ENCODE peak calls at places on chromosomes 2 and 18, in eight cellular contexts. One of them, this sample, is unnamed.
A peak's percentile ranks its signal among the peaks of the same experiment; 100 is the strongest.

GRCh38 chr2:237766334-237766733 is 32.2 kb upstream of the RBM44 start:
- DNase-seq in CD4-positive, CD25-positive, alpha-beta regulatory T cell: no peak
- DNase-seq in fibroblast of lung: no peak
- DNase-seq in body of pancreas: no peak
- DNase-seq in BJ: no peak
- DNase-seq in CD8-positive, alpha-beta T cell: no peak
- DNase-seq in A673: no peak
- DNase-seq in HL-60: no peak
- DNase-seq in this sample: no peak

GRCh38 chr18:40413160-40413559 is 1541.9 kb upstream of the PIK3C3 start:
- DNase-seq in HL-60: no peak
- DNase-seq in body of pancreas: no peak
- DNase-seq in CD8-positive, alpha-beta T cell: no peak
- DNase-seq in BJ: no peak
- DNase-seq in fibroblast of lung: peak; percentile 72
- DNase-seq in A673: peak; percentile 23
- DNase-seq in CD4-positive, CD25-positive, alpha-beta regulatory T cell: no peak
- DNase-seq in this sample: no peak

GRCh38 chr2:24833821-24834732 is 40.9 kb downstream of the CENPO start:
- DNase-seq in HL-60: no peak
- DNase-seq in body of pancreas: no peak
- DNase-seq in CD8-positive, alpha-beta T cell: no peak
- DNase-seq in CD4-positive, CD25-positive, alpha-beta regulatory T cell: no peak
- DNase-seq in A673: no peak
- DNase-seq in fibroblast of lung: no peak
- DNase-seq in BJ: no peak
- DNase-seq in this sample: no peak

GRCh38 chr2:30224147-30224546 is 7.2 kb upstream of the LBH start:
- DNase-seq in CD8-positive, alpha-beta T cell: no peak
- DNase-seq in BJ: no peak
- DNase-seq in body of pancreas: no peak
- DNase-seq in CD4-positive, CD25-positive, alpha-beta regulatory T cell: no peak
- DNase-seq in fibroblast of lung: no peak
- DNase-seq in A673: no peak
- DNase-seq in HL-60: no peak
- DNase-seq in this sample: no peak

GRCh38 chr2:188199716-188200128 is 92.0 kb upstream of the GULP1 start:
- DNase-seq in A673: no peak
- DNase-seq in CD8-positive, alpha-beta T cell: no peak
- DNase-seq in BJ: peak; percentile 82
- DNase-seq in CD4-positive, CD25-positive, alpha-beta regulatory T cell: no peak
- DNase-seq in body of pancreas: no peak
- DNase-seq in fibroblast of lung: peak; percentile 62
- DNase-seq in HL-60: no peak
- DNase-seq in this sample: no peak

GRCh38 chr2:176516051-176516601 is 246.9 kb downstream of the MTX2 start:
- DNase-seq in body of pancreas: no peak
- DNase-seq in BJ: no peak
- DNase-seq in fibroblast of lung: no peak
- DNase-seq in HL-60: no peak
- DNase-seq in A673: no peak
- DNase-seq in CD8-positive, alpha-beta T cell: no peak
- DNase-seq in CD4-positive, CD25-positive, alpha-beta regulatory T cell: no peak
- DNase-seq in this sample: no peak

GRCh38 chr18:64747803-64748202 is 598.9 kb upstream of the LINC00305 start:
- DNase-seq in body of pancreas: no peak
- DNase-seq in BJ: no peak
- DNase-seq in CD4-positive, CD25-positive, alpha-beta regulatory T cell: no peak
- DNase-seq in fibroblast of lung: no peak
- DNase-seq in CD8-positive, alpha-beta T cell: no peak
- DNase-seq in A673: no peak
- DNase-seq in HL-60: no peak
- DNase-seq in this sample: no peak

GRCh38 chr2:58853420-58853819 is 612.3 kb upstream of the FANCL start:
- DNase-seq in HL-60: no peak
- DNase-seq in body of pancreas: no peak
- DNase-seq in fibroblast of lung: no peak
- DNase-seq in CD4-positive, CD25-positive, alpha-beta regulatory T cell: no peak
- DNase-seq in CD8-positive, alpha-beta T cell: no peak
- DNase-seq in A673: no peak
- DNase-seq in BJ: no peak
- DNase-seq in this sample: no peak

GRCh38 chr18:75066936-75067335 is 142.0 kb downstream of the PTGR3 start:
- DNase-seq in BJ: no peak
- DNase-seq in body of pancreas: peak; percentile 30
- DNase-seq in HL-60: peak; percentile 87
- DNase-seq in A673: no peak
- DNase-seq in fibroblast of lung: no peak
- DNase-seq in CD4-positive, CD25-positive, alpha-beta regulatory T cell: no peak
- DNase-seq in CD8-positive, alpha-beta T cell: no peak
- DNase-seq in this sample: no peak

GRCh38 chr18:9817725-9818422 is 67.9 kb upstream of the TXNDC2 start:
- DNase-seq in A673: no peak
- DNase-seq in BJ: no peak
- DNase-seq in body of pancreas: no peak
- DNase-seq in HL-60: no peak
- DNase-seq in fibroblast of lung: no peak
- DNase-seq in CD4-positive, CD25-positive, alpha-beta regulatory T cell: no peak
- DNase-seq in CD8-positive, alpha-beta T cell: no peak
- DNase-seq in this sample: no peak
- H3K4me3 ChIP-seq in A673: no peak overlapping the region
- H3K4me3 ChIP-seq in BJ: no peak overlapping the region
- H3K4me3 ChIP-seq in body of pancreas: no peak overlapping the region
- H3K4me3 ChIP-seq in HL-60: no peak overlapping the region
- H3K4me3 ChIP-seq in fibroblast of lung: no peak overlapping the region
- H3K4me3 ChIP-seq in CD4-positive, CD25-positive, alpha-beta regulatory T cell: no peak overlapping the region
- H3K4me3 ChIP-seq in CD8-positive, alpha-beta T cell: no peak overlapping the region
- H3K4me3 ChIP-seq in this sample: no peak overlapping the region

DNA sequence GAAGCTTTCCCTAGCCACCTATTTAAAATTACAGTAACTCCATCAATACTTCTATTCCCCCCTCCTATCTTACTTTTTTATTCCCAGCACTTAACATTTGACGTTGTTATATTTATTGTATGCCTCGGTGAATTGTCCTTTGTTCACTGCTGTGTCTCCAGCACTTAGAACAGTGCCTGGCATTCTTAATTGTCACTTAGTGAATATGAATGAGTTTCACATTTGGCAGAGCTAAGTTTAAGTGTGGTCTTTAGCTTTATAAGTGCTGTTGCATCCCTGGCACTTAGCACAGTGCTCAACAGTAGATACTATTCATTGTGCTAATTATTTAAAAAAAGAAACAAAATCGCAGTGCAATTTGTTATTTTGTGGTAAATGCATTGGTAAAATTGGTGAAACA is 1.7 kb downstream of the RMP24 start:
- DNase-seq in body of pancreas: no peak
- DNase-seq in BJ: no peak
- DNase-seq in A673: no peak
- DNase-seq in CD4-positive, CD25-positive, alpha-beta regulatory T cell: no peak
- DNase-seq in CD8-positive, alpha-beta T cell: no peak
- DNase-seq in HL-60: no peak
- DNase-seq in fibroblast of lung: no peak
- DNase-seq in this sample: no peak
- H3K4me3 ChIP-seq in body of pancreas: no peak overlapping the region
- H3K4me3 ChIP-seq in BJ: no peak overlapping the region
- H3K4me3 ChIP-seq in A673: no peak overlapping the region
- H3K4me3 ChIP-seq in CD4-positive, CD25-positive, alpha-beta regulatory T cell: peak overlapping the region; percentile 17
- H3K4me3 ChIP-seq in CD8-positive, alpha-beta T cell: no peak overlapping the region
- H3K4me3 ChIP-seq in HL-60: no peak overlapping the region
- H3K4me3 ChIP-seq in fibroblast of lung: no peak overlapping the region
- H3K4me3 ChIP-seq in this sample: no peak overlapping the region

GRCh38 chr2:208935531-208935930 is 488.3 kb upstream of the MAP2 start:
- DNase-seq in body of pancreas: no peak
- DNase-seq in fibroblast of lung: no peak
- DNase-seq in CD8-positive, alpha-beta T cell: no peak
- DNase-seq in BJ: no peak
- DNase-seq in CD4-positive, CD25-positive, alpha-beta regulatory T cell: no peak
- DNase-seq in A673: no peak
- DNase-seq in HL-60: no peak
- DNase-seq in this sample: no peak
- H3K4me3 ChIP-seq in body of pancreas: no peak overlapping the region
- H3K4me3 ChIP-seq in fibroblast of lung: no peak overlapping the region
- H3K4me3 ChIP-seq in CD8-positive, alpha-beta T cell: no peak overlapping the region
- H3K4me3 ChIP-seq in BJ: no peak overlapping the region
- H3K4me3 ChIP-seq in CD4-positive, CD25-positive, alpha-beta regulatory T cell: no peak overlapping the region
- H3K4me3 ChIP-seq in A673: no peak overlapping the region
- H3K4me3 ChIP-seq in HL-60: no peak overlapping the region
- H3K4me3 ChIP-seq in this sample: no peak overlapping the region

DNA sequence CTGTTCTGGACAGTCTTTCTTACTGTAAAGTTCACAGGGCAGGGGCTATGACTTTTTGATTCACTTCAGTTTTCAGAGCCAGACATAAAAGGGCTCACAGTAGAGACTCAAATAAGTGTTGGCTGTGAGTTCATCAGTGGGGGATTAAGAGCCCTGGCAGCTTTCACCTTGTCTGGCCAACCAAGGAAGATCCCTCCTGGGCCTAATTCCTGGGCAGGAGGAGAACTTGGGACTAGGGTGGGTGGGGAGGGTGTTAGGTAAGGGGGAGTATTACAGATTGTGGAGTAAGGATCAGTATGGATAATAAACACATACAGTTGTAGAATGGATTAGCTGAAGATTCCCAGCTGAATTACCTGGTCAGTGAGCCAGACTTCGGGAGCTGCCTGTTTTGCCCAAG is 904 bp upstream of the SFXN5 start:
- DNase-seq in fibroblast of lung: no peak
- DNase-seq in CD8-positive, alpha-beta T cell: no peak
- DNase-seq in body of pancreas: no peak
- DNase-seq in A673: no peak
- DNase-seq in BJ: no peak
- DNase-seq in HL-60: no peak
- DNase-seq in CD4-positive, CD25-positive, alpha-beta regulatory T cell: no peak
- DNase-seq in this sample: no peak
- H3K4me3 ChIP-seq in fibroblast of lung: peak overlapping the region; percentile 66
- H3K4me3 ChIP-seq in CD8-positive, alpha-beta T cell: peak overlapping the region; percentile 94
- H3K4me3 ChIP-seq in body of pancreas: no peak overlapping the region
- H3K4me3 ChIP-seq in A673: peak overlapping the region; percentile 78
- H3K4me3 ChIP-seq in BJ: no peak overlapping the region
- H3K4me3 ChIP-seq in HL-60: peak overlapping the region; percentile 78
- H3K4me3 ChIP-seq in CD4-positive, CD25-positive, alpha-beta regulatory T cell: no peak overlapping the region
- H3K4me3 ChIP-seq in this sample: peak overlapping the region; percentile 84

DNA sequence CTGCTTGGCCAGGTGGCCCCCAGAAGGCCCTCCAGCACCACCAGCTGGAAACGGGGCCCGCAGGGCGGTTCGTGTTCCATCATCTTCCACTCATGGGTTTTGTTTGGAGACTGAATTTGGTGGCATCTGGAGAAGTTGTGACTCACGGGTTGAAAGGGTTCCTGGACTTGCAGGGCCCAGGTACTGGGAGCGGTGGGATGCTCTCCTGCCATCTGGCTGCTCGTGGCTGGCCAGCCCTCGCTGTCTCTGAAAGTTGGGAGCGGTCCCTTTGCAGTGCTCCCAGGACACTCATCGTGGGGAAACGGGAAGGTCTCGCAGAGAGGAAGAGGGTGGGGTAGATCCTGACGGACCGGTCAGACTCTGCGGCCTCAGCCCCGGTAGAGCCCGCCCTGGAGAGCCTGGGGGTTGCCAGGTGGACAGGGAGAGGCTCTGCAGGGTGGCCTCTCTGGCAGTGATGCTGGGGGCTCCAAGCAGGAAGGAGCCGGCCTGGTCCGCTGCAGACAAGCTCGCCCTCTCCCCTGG is 47.5 kb downstream of the TWIST2 start:
- DNase-seq in CD8-positive, alpha-beta T cell: no peak
- DNase-seq in A673: no peak
- DNase-seq in CD4-positive, CD25-positive, alpha-beta regulatory T cell: no peak
- DNase-seq in HL-60: no peak
- DNase-seq in fibroblast of lung: no peak
- DNase-seq in body of pancreas: no peak
- DNase-seq in BJ: no peak
- DNase-seq in this sample: no peak
- H3K4me3 ChIP-seq in CD8-positive, alpha-beta T cell: no peak overlapping the region
- H3K4me3 ChIP-seq in A673: no peak overlapping the region
- H3K4me3 ChIP-seq in CD4-positive, CD25-positive, alpha-beta regulatory T cell: no peak overlapping the region
- H3K4me3 ChIP-seq in HL-60: no peak overlapping the region
- H3K4me3 ChIP-seq in fibroblast of lung: no peak overlapping the region
- H3K4me3 ChIP-seq in body of pancreas: no peak overlapping the region
- H3K4me3 ChIP-seq in BJ: no peak overlapping the region
- H3K4me3 ChIP-seq in this sample: no peak overlapping the region

GRCh38 chr2:241413929-241414580 is 58.0 kb downstream of the FARP2 start:
- DNase-seq in body of pancreas: no peak
- DNase-seq in fibroblast of lung: peak; percentile 3
- DNase-seq in HL-60: no peak
- DNase-seq in BJ: no peak
- DNase-seq in A673: no peak
- DNase-seq in CD8-positive, alpha-beta T cell: no peak
- DNase-seq in CD4-positive, CD25-positive, alpha-beta regulatory T cell: no peak
- DNase-seq in this sample: no peak

GRCh38 chr2:241415196-241415595 is 59.1 kb downstream of the FARP2 start:
- DNase-seq in CD8-positive, alpha-beta T cell: no peak
- DNase-seq in CD4-positive, CD25-positive, alpha-beta regulatory T cell: no peak
- DNase-seq in HL-60: no peak
- DNase-seq in fibroblast of lung: no peak
- DNase-seq in BJ: no peak
- DNase-seq in A673: no peak
- DNase-seq in body of pancreas: no peak
- DNase-seq in this sample: no peak

GRCh38 chr2:241410739-241411176 is 54.7 kb downstream of the FARP2 start:
- DNase-seq in body of pancreas: peak; percentile 27
- DNase-seq in fibroblast of lung: peak; percentile 48
- DNase-seq in CD8-positive, alpha-beta T cell: no peak
- DNase-seq in A673: no peak
- DNase-seq in BJ: no peak
- DNase-seq in HL-60: no peak
- DNase-seq in CD4-positive, CD25-positive, alpha-beta regulatory T cell: no peak
- DNase-seq in this sample: no peak

GRCh38 chr2:241408849-241409248 is 52.8 kb downstream of the FARP2 start:
- DNase-seq in CD8-positive, alpha-beta T cell: no peak
- DNase-seq in A673: no peak
- DNase-seq in HL-60: no peak
- DNase-seq in fibroblast of lung: no peak
- DNase-seq in BJ: no peak
- DNase-seq in CD4-positive, CD25-positive, alpha-beta regulatory T cell: no peak
- DNase-seq in body of pancreas: no peak
- DNase-seq in this sample: no peak

GRCh38 chr2:241412144-241412543 is 56.1 kb downstream of the FARP2 start:
- DNase-seq in fibroblast of lung: peak; percentile 94
- DNase-seq in CD4-positive, CD25-positive, alpha-beta regulatory T cell: no peak
- DNase-seq in body of pancreas: no peak
- DNase-seq in HL-60: no peak
- DNase-seq in BJ: peak; percentile 37
- DNase-seq in A673: peak; percentile 98
- DNase-seq in CD8-positive, alpha-beta T cell: no peak
- DNase-seq in this sample: no peak
- H3K4me3 ChIP-seq in fibroblast of lung: no peak overlapping the region
- H3K4me3 ChIP-seq in CD4-positive, CD25-positive, alpha-beta regulatory T cell: no peak overlapping the region
- H3K4me3 ChIP-seq in body of pancreas: no peak overlapping the region
- H3K4me3 ChIP-seq in HL-60: no peak overlapping the region
- H3K4me3 ChIP-seq in BJ: no peak overlapping the region
- H3K4me3 ChIP-seq in A673: no peak overlapping the region
- H3K4me3 ChIP-seq in CD8-positive, alpha-beta T cell: no peak overlapping the region
- H3K4me3 ChIP-seq in this sample: no peak overlapping the region

GRCh38 chr2:73828389-73828817 is 358 bp upstream of the STAMBP start:
- DNase-seq in CD4-positive, CD25-positive, alpha-beta regulatory T cell: no peak
- DNase-seq in HL-60: no peak
- DNase-seq in A673: no peak
- DNase-seq in BJ: no peak
- DNase-seq in CD8-positive, alpha-beta T cell: no peak
- DNase-seq in fibroblast of lung: no peak
- DNase-seq in body of pancreas: no peak
- DNase-seq in this sample: no peak
- H3K4me3 ChIP-seq in CD4-positive, CD25-positive, alpha-beta regulatory T cell: peak overlapping the region; percentile 97
- H3K4me3 ChIP-seq in HL-60: peak overlapping the region; percentile 74
- H3K4me3 ChIP-seq in A673: peak overlapping the region; percentile 67
- H3K4me3 ChIP-seq in BJ: peak overlapping the region; percentile 81
- H3K4me3 ChIP-seq in CD8-positive, alpha-beta T cell: peak overlapping the region; percentile 73
- H3K4me3 ChIP-seq in fibroblast of lung: peak overlapping the region; percentile 76
- H3K4me3 ChIP-seq in body of pancreas: no peak overlapping the region
- H3K4me3 ChIP-seq in this sample: peak overlapping the region; percentile 82

GRCh38 chr2:18413794-18414396 is 146.6 kb downstream of the RDH14 start:
- DNase-seq in CD8-positive, alpha-beta T cell: no peak
- DNase-seq in A673: peak; percentile 64
- DNase-seq in fibroblast of lung: peak; percentile 94
- DNase-seq in CD4-positive, CD25-positive, alpha-beta regulatory T cell: no peak
- DNase-seq in body of pancreas: peak; percentile 27
- DNase-seq in BJ: peak; percentile 60
- DNase-seq in HL-60: no peak
- DNase-seq in this sample: no peak
- H3K4me3 ChIP-seq in CD8-positive, alpha-beta T cell: no peak overlapping the region
- H3K4me3 ChIP-seq in A673: no peak overlapping the region
- H3K4me3 ChIP-seq in fibroblast of lung: peak overlapping the region; percentile 6
- H3K4me3 ChIP-seq in CD4-positive, CD25-positive, alpha-beta regulatory T cell: no peak overlapping the region
- H3K4me3 ChIP-seq in body of pancreas: no peak overlapping the region
- H3K4me3 ChIP-seq in BJ: no peak overlapping the region
- H3K4me3 ChIP-seq in HL-60: no peak overlapping the region
- H3K4me3 ChIP-seq in this sample: no peak overlapping the region

This sample was measured in heart left ventricle.